ENCODE peak calls at places on chromosomes 6 and 20, in nine cellular contexts. One of them, this sample, is unnamed.

GRCh38 chr6:31844507-31844906 is 17.0 kb downstream of the HSPA1B start:
- DNase-seq in NCI-H2171 treated with DMSO at 0.1 percent for 48 hours: no peak
- DNase-seq in uterus: no peak
- DNase-seq in hypothalamus: no peak
- DNase-seq in nephron progenitor cell: no peak
- DNase-seq in activated T-cell treated with anti-CD3 and anti-CD28 coated beads for 24 hours: no peak
- DNase-seq in astrocyte of the cerebellum: no peak
- DNase-seq in skeletal muscle cell: no peak
- DNase-seq in mucosa of descending colon: no peak
- DNase-seq in this sample: no peak

GRCh38 chr6:151148111-151148510 is 91.7 kb upstream of the AKAP12 start:
- DNase-seq in skeletal muscle cell: no peak
- DNase-seq in hypothalamus: no peak
- DNase-seq in mucosa of descending colon: no peak
- DNase-seq in uterus: no peak
- DNase-seq in activated T-cell treated with anti-CD3 and anti-CD28 coated beads for 24 hours: no peak
- DNase-seq in astrocyte of the cerebellum: no peak
- DNase-seq in nephron progenitor cell: no peak
- DNase-seq in NCI-H2171 treated with DMSO at 0.1 percent for 48 hours: no peak
- DNase-seq in this sample: no peak

GRCh38 chr20:50152394-50153152 is 950 bp downstream of the PEDS1 start:
- DNase-seq in hypothalamus: no peak
- DNase-seq in activated T-cell treated with anti-CD3 and anti-CD28 coated beads for 24 hours: no peak
- DNase-seq in uterus: no peak
- DNase-seq in astrocyte of the cerebellum: no peak
- DNase-seq in NCI-H2171 treated with DMSO at 0.1 percent for 48 hours: no peak
- DNase-seq in skeletal muscle cell: no peak
- DNase-seq in nephron progenitor cell: no peak
- DNase-seq in mucosa of descending colon: no peak
- DNase-seq in this sample: no peak

GRCh38 chr6:160273196-160273595 is 14.6 kb upstream of the SLC22A2 start:
- DNase-seq in NCI-H2171 treated with DMSO at 0.1 percent for 48 hours: no peak
- DNase-seq in astrocyte of the cerebellum: no peak
- DNase-seq in hypothalamus: no peak
- DNase-seq in uterus: no peak
- DNase-seq in activated T-cell treated with anti-CD3 and anti-CD28 coated beads for 24 hours: no peak
- DNase-seq in mucosa of descending colon: no peak
- DNase-seq in skeletal muscle cell: no peak
- DNase-seq in nephron progenitor cell: no peak
- DNase-seq in this sample: no peak

GRCh38 chr6:150876598-150876997 is 11.1 kb downstream of the MTHFD1L start:
- DNase-seq in mucosa of descending colon: no peak
- DNase-seq in nephron progenitor cell: no peak
- DNase-seq in skeletal muscle cell: peak
- DNase-seq in uterus: no peak
- DNase-seq in NCI-H2171 treated with DMSO at 0.1 percent for 48 hours: peak
- DNase-seq in astrocyte of the cerebellum: no peak
- DNase-seq in hypothalamus: no peak
- DNase-seq in activated T-cell treated with anti-CD3 and anti-CD28 coated beads for 24 hours: no peak
- DNase-seq in this sample: no peak

GRCh38 chr20:46255440-46256104 is 52.7 kb downstream of the CDH22 start:
- DNase-seq in activated T-cell treated with anti-CD3 and anti-CD28 coated beads for 24 hours: no peak
- DNase-seq in nephron progenitor cell: no peak
- DNase-seq in NCI-H2171 treated with DMSO at 0.1 percent for 48 hours: peak
- DNase-seq in uterus: peak
- DNase-seq in skeletal muscle cell: no peak
- DNase-seq in hypothalamus: peak
- DNase-seq in mucosa of descending colon: peak
- DNase-seq in astrocyte of the cerebellum: no peak
- DNase-seq in this sample: no peak

GRCh38 chr6:149114167-149114566 is 203.3 kb upstream of the TAB2 start:
- DNase-seq in astrocyte of the cerebellum: no peak
- DNase-seq in hypothalamus: no peak
- DNase-seq in activated T-cell treated with anti-CD3 and anti-CD28 coated beads for 24 hours: no peak
- DNase-seq in mucosa of descending colon: no peak
- DNase-seq in skeletal muscle cell: no peak
- DNase-seq in NCI-H2171 treated with DMSO at 0.1 percent for 48 hours: no peak
- DNase-seq in uterus: no peak
- DNase-seq in nephron progenitor cell: no peak
- DNase-seq in this sample: no peak

GRCh38 chr6:21149460-21149859 is 444.1 kb upstream of the SOX4 start:
- DNase-seq in hypothalamus: no peak
- DNase-seq in mucosa of descending colon: no peak
- DNase-seq in activated T-cell treated with anti-CD3 and anti-CD28 coated beads for 24 hours: no peak
- DNase-seq in skeletal muscle cell: no peak
- DNase-seq in nephron progenitor cell: no peak
- DNase-seq in NCI-H2171 treated with DMSO at 0.1 percent for 48 hours: no peak
- DNase-seq in astrocyte of the cerebellum: no peak
- DNase-seq in uterus: no peak
- DNase-seq in this sample: no peak

This sample was measured in non-pigmented ciliary epithelial cell.